ENCODE peak calls at places on chromosome 2, in eight cellular contexts. K, D, U, S, E, I, H and G are unnamed samples.

GRCh38 chr2:1751768-1752725 is 7.7 kb upstream of the PXDN start:
- DNase-seq in K (no peak), D (no peak), U (no peak), S (no peak), E (no peak), I (no peak), H (no peak), G (peak)

GRCh38 chr2:65411056-65411795 is 21.2 kb downstream of the SPRED2 start:
- DNase-seq in K (no peak), D (no peak), U (no peak), S (no peak), E (no peak), I (no peak), H (no peak), G (no peak)

GRCh38 chr2:233867993-233868532 is at the start of gene MSL3B:
- DNase-seq in K (peak), D (no peak), U (peak), S (no peak), E (peak), I (no peak), H (no peak), G (peak)

GRCh38 chr2:8352300-8352699 is 329.6 kb upstream of the ID2 start:
- DNase-seq in K (no peak), D (no peak), U (no peak), S (no peak), E (no peak), I (no peak), H (no peak), G (no peak)

GRCh38 chr2:67255933-67256615 is 141.1 kb upstream of the ETAA1 start:
- DNase-seq in K (no peak), D (no peak), U (no peak), S (no peak), E (no peak), I (peak), H (no peak), G (no peak)

GRCh38 chr2:164898475-164898874 is 56.9 kb downstream of the SLC38A11 start:
- DNase-seq in K (no peak), D (no peak), U (no peak), S (no peak), E (no peak), I (no peak), H (peak), G (no peak)

GRCh38 chr2:101540518-101540917 is 65.6 kb upstream of the RFX8 start:
- DNase-seq in K (no peak), D (no peak), U (no peak), S (no peak), E (no peak), I (no peak), H (no peak), G (no peak)

GRCh38 chr2:204108301-204108700 is 171.7 kb downstream of the ICOS start:
- DNase-seq in K (peak), D (peak), U (peak), S (no peak), E (peak), I (peak), H (peak), G (peak)

GRCh38 chr2:222423632-222424280 is 587 bp upstream of the SGPP2 start:
- DNase-seq in K (no peak), D (no peak), U (peak), S (no peak), E (no peak), I (peak), H (no peak), G (no peak)